ENCODE peak calls at places on chromosomes 3 and 15, in six cellular contexts. One of them, this sample, is unnamed.

GRCh38 chr3:4071481-4072184 is 231.5 kb upstream of the SETMAR start:
- DNase-seq in Caco-2: no peak
- DNase-seq in cardiac fibroblast: no peak
- DNase-seq in GM06990: no peak
- DNase-seq in GM10248: no peak
- DNase-seq in HTR-8/SVneo: no peak
- DNase-seq in this sample: no peak

GRCh38 chr3:148079370-148079769 is 618.3 kb upstream of the AGTR1 start:
- DNase-seq in Caco-2: no peak
- DNase-seq in cardiac fibroblast: peak
- DNase-seq in GM06990: no peak
- DNase-seq in GM10248: no peak
- DNase-seq in HTR-8/SVneo: no peak
- DNase-seq in this sample: no peak

GRCh38 chr3:171790898-171791694 is 19.2 kb downstream of the PLD1 start:
- DNase-seq in Caco-2: no peak
- DNase-seq in cardiac fibroblast: peak
- DNase-seq in GM06990: no peak
- DNase-seq in GM10248: no peak
- DNase-seq in HTR-8/SVneo: no peak
- DNase-seq in this sample: no peak

GRCh38 chr3:100257601-100258000 is 3.2 kb upstream of the TBC1D23 start:
- DNase-seq in Caco-2: no peak
- DNase-seq in cardiac fibroblast: no peak
- DNase-seq in GM06990: no peak
- DNase-seq in GM10248: no peak
- DNase-seq in HTR-8/SVneo: no peak
- DNase-seq in this sample: no peak

GRCh38 chr3:141266797-141267555 is 35.4 kb downstream of the PXYLP1 start:
- DNase-seq in Caco-2: no peak
- DNase-seq in cardiac fibroblast: no peak
- DNase-seq in GM06990: no peak
- DNase-seq in GM10248: peak
- DNase-seq in HTR-8/SVneo: no peak
- DNase-seq in this sample: peak

GRCh38 chr15:61750271-61751084 is 309.8 kb downstream of the VPS13C start:
- DNase-seq in Caco-2: peak
- DNase-seq in cardiac fibroblast: no peak
- DNase-seq in GM06990: no peak
- DNase-seq in GM10248: no peak
- DNase-seq in HTR-8/SVneo: no peak
- DNase-seq in this sample: no peak

GRCh38 chr3:147191795-147192385 is 214.5 kb downstream of the ZIC4 start:
- DNase-seq in Caco-2: peak
- DNase-seq in cardiac fibroblast: peak
- DNase-seq in GM06990: no peak
- DNase-seq in GM10248: no peak
- DNase-seq in HTR-8/SVneo: peak
- DNase-seq in this sample: no peak

GRCh38 chr15:87619161-87619960 is 637.2 kb downstream of the NTRK3 start:
- DNase-seq in Caco-2: peak
- DNase-seq in cardiac fibroblast: peak
- DNase-seq in GM06990: no peak
- DNase-seq in GM10248: no peak
- DNase-seq in HTR-8/SVneo: peak
- DNase-seq in this sample: no peak

GRCh38 chr15:58179206-58179605 is 41.0 kb downstream of the AQP9 start:
- DNase-seq in Caco-2: no peak
- DNase-seq in cardiac fibroblast: no peak
- DNase-seq in GM06990: no peak
- DNase-seq in GM10248: no peak
- DNase-seq in HTR-8/SVneo: no peak
- DNase-seq in this sample: no peak

GRCh38 chr15:92584105-92584504 is 71.5 kb downstream of the FAM174B start:
- DNase-seq in Caco-2: no peak
- DNase-seq in cardiac fibroblast: no peak
- DNase-seq in GM06990: no peak
- DNase-seq in GM10248: no peak
- DNase-seq in HTR-8/SVneo: no peak
- DNase-seq in this sample: no peak

GRCh38 chr15:37125143-37125542 is 24.8 kb upstream of the MEIS2 start:
- DNase-seq in Caco-2: no peak
- DNase-seq in cardiac fibroblast: peak
- DNase-seq in GM06990: no peak
- DNase-seq in GM10248: no peak
- DNase-seq in HTR-8/SVneo: no peak
- DNase-seq in this sample: no peak

GRCh38 chr3:124542483-124542882 is 187.8 kb upstream of the UMPS start:
- DNase-seq in Caco-2: no peak
- DNase-seq in cardiac fibroblast: no peak
- DNase-seq in GM06990: no peak
- DNase-seq in GM10248: no peak
- DNase-seq in HTR-8/SVneo: no peak
- DNase-seq in this sample: no peak

This sample was measured in naive thymus-derived CD8-positive, alpha-beta T cell.